ENCODE peak calls at places on chromosome 19, in seven cellular contexts. X, I, Q, W, U, O and R are unnamed samples.

GRCh38 chr19:32350492-32350891 is 5.1 kb downstream of the ZNF507 start:
- DNase-seq in X (no peak), I (no peak), Q (no peak), W (no peak), U (no peak), O (no peak), R (no peak)

GRCh38 chr19:43625918-43626579 is 6.6 kb upstream of the ZNF428 start:
- DNase-seq in X (no peak), I (no peak), Q (no peak), W (no peak), U (no peak), O (no peak), R (peak)

GRCh38 chr19:6476896-6477431 is 4.6 kb downstream of the DENND1C start:
- DNase-seq in X (no peak), I (no peak), Q (no peak), W (no peak), U (no peak), O (no peak), R (no peak)

GRCh38 chr19:30738047-30738446 is 365.9 kb downstream of the ZNF536 start:
- DNase-seq in X (no peak), I (no peak), Q (no peak), W (no peak), U (no peak), O (no peak), R (no peak)

GRCh38 chr19:13260883-13261653 is 110.9 kb downstream of the IER2 start:
- DNase-seq in X (peak), I (no peak), Q (peak), W (peak), U (no peak), O (no peak), R (no peak)

GRCh38 chr19:29337029-29337428 is 124.1 kb upstream of the UQCRFS1 start:
- DNase-seq in X (no peak), I (no peak), Q (no peak), W (no peak), U (no peak), O (no peak), R (no peak)

GRCh38 chr19:11480927-11481776 is at the start of gene ELAVL3:
- DNase-seq in X (no peak), I (no peak), Q (no peak), W (no peak), U (no peak), O (no peak), R (no peak)

GRCh38 chr19:58330458-58330857 is 3.7 kb downstream of the ZSCAN22 start:
- DNase-seq in X (no peak), I (no peak), Q (peak), W (peak), U (peak), O (no peak), R (no peak)

GRCh38 chr19:4365341-4365740 is 22.0 kb downstream of the MPND start:
- DNase-seq in X (no peak), I (no peak), Q (peak), W (no peak), U (peak), O (no peak), R (no peak)

GRCh38 chr19:7260161-7260560 is 34.1 kb downstream of the INSR start:
- DNase-seq in X (no peak), I (no peak), Q (no peak), W (no peak), U (no peak), O (no peak), R (no peak)

GRCh38 chr19:23065306-23065705 is 51.5 kb upstream of the ZNF730 start:
- DNase-seq in X (no peak), I (no peak), Q (no peak), W (no peak), U (no peak), O (no peak), R (no peak)

GRCh38 chr19:33194527-33194883 is 375 bp downstream of the LRP3 start:
- DNase-seq in X (no peak), I (no peak), Q (no peak), W (no peak), U (no peak), O (no peak), R (no peak)

GRCh38 chr19:34732548-34733255 is 1.3 kb upstream of the ZNF181 start:
- DNase-seq in X (no peak), I (no peak), Q (no peak), W (no peak), U (no peak), O (no peak), R (peak)

GRCh38 chr19:17751912-17752273 is 616 bp downstream of the FCHO1 start:
- DNase-seq in X (no peak), I (no peak), Q (no peak), W (no peak), U (no peak), O (no peak), R (no peak)

GRCh38 chr19:53463263-53463662 is 4.3 kb upstream of the ZNF813 start:
- DNase-seq in X (no peak), I (peak), Q (no peak), W (peak), U (no peak), O (peak), R (peak)

GRCh38 chr19:12064266-12065099 is at the start of gene ZNF844:
- DNase-seq in X (no peak), I (peak), Q (peak), W (peak), U (peak), O (peak), R (peak)

GRCh38 chr19:54390942-54391577 is 24.2 kb upstream of the TTYH1 start:
- DNase-seq in X (peak), I (no peak), Q (peak), W (peak), U (no peak), O (peak), R (peak)

GRCh38 chr19:51172223-51172622 is 30.1 kb downstream of the SIGLEC7 start:
- DNase-seq in X (no peak), I (no peak), Q (no peak), W (no peak), U (no peak), O (no peak), R (no peak)

GRCh38 chr19:49665301-49666119 is at the start of the genes BCL2L12 and IRF3:
- DNase-seq in X (peak), I (peak), Q (peak), W (peak), U (peak), O (peak), R (peak)
- TF ChIP-seq POLR2A in X (no peak), I (peak), Q (no peak), W (no peak), U (peak), O (peak), R (peak)

GRCh38 chr19:14659886-14660489 is 14.7 kb downstream of the ADGRE3 start:
- DNase-seq in X (no peak), I (no peak), Q (no peak), W (no peak), U (no peak), O (no peak), R (no peak)
- H3K27ac ChIP-seq in X (no peak), I (no peak), Q (no peak), W (no peak), U (no peak), O (no peak), R (no peak)

GRCh38 chr19:39411832-39412099 is 703 bp upstream of the PLEKHG2 start:
- DNase-seq in X (peak), I (peak), Q (peak), W (peak), U (peak), O (peak), R (peak)
- TF ChIP-seq POLR2A in X (no peak), I (no peak), Q (no peak), W (no peak), U (no peak), O (no peak), R (no peak)

GRCh38 chr19:1122021-1122971 is 18.5 kb downstream of the GPX4 start:
- DNase-seq in X (no peak), I (peak), Q (no peak), W (no peak), U (no peak), O (no peak), R (peak)
- H3K27ac ChIP-seq in X (peak), I (no peak), Q (peak), W (no peak), U (peak), O (no peak), R (no peak)